ENCODE peak calls at places on chromosome 4, in eight cellular contexts. D is spleen, W is suprapubic skin, I is cardiac muscle cell, F is breast epithelium, Q is fibroblast of pulmonary artery, G is GM12865, Y is esophagus muscularis mucosa. P is an unnamed sample.

GRCh38 chr4:20367446-20367845 is 115.7 kb downstream of the SLIT2 start:
- DNase-seq in D (no peak), W (no peak), I (no peak), F (no peak), Q (no peak), G (no peak), Y (no peak), P (no peak)

GRCh38 chr4:87632469-87632868 is 17.6 kb upstream of the DMP1 start:
- DNase-seq in D (no peak), W (no peak), I (peak), F (no peak), Q (peak), G (no peak), Y (no peak), P (no peak)

GRCh38 chr4:84847978-84848377 is 118.5 kb downstream of the WDFY3 start:
- DNase-seq in D (no peak), W (no peak), I (no peak), F (no peak), Q (no peak), G (no peak), Y (no peak), P (no peak)

GRCh38 chr4:39994356-39994755 is 16.6 kb upstream of the PDS5A start:
- DNase-seq in D (no peak), W (no peak), I (no peak), F (no peak), Q (no peak), G (no peak), Y (no peak), P (no peak)

GRCh38 chr4:55127521-55127920 is 2.1 kb upstream of the KDR start:
- DNase-seq in D (no peak), W (no peak), I (peak), F (no peak), Q (peak), G (no peak), Y (no peak), P (no peak)

GRCh38 chr4:54626113-54626512 is 31.6 kb upstream of the KIT start:
- DNase-seq in D (no peak), W (no peak), I (no peak), F (peak), Q (no peak), G (no peak), Y (no peak), P (no peak)

GRCh38 chr4:3257691-3258482 is 8.9 kb downstream of the MSANTD1 start:
- DNase-seq in D (peak), W (no peak), I (no peak), F (no peak), Q (peak), G (peak), Y (no peak), P (no peak)

GRCh38 chr4:1307951-1308735 is 18.5 kb downstream of the MAEA start:
- DNase-seq in D (peak), W (no peak), I (no peak), F (no peak), Q (no peak), G (no peak), Y (no peak), P (no peak)

GRCh38 chr4:84503495-84504437 is 4.7 kb upstream of the NKX6-1 start:
- DNase-seq in D (no peak), W (no peak), I (peak), F (no peak), Q (peak), G (peak), Y (no peak), P (peak)

GRCh38 chr4:181140037-181140603 is 1103.1 kb upstream of the TENM3 start:
- DNase-seq in D (no peak), W (no peak), I (no peak), F (no peak), Q (no peak), G (no peak), Y (peak), P (no peak)

GRCh38 chr4:140302151-140302859 is 71.1 kb upstream of the SCOC start:
- DNase-seq in D (no peak), W (no peak), I (no peak), F (no peak), Q (no peak), G (no peak), Y (no peak), P (no peak)

GRCh38 chr4:87017580-87018061 is 82.8 kb downstream of the AFF1 start:
- DNase-seq in D (no peak), W (no peak), I (peak), F (no peak), Q (peak), G (no peak), Y (no peak), P (no peak)

GRCh38 chr4:24557036-24558022 is 27.0 kb downstream of the DHX15 start:
- DNase-seq in D (no peak), W (no peak), I (peak), F (no peak), Q (no peak), G (no peak), Y (no peak), P (no peak)

GRCh38 chr4:68368566-68369473 is 18.9 kb upstream of the YTHDC1 start:
- DNase-seq in D (no peak), W (no peak), I (peak), F (no peak), Q (peak), G (no peak), Y (no peak), P (no peak)

GRCh38 chr4:183430317-183430986 is 14.0 kb upstream of the CDKN2AIP start:
- DNase-seq in D (peak), W (no peak), I (no peak), F (no peak), Q (peak), G (no peak), Y (no peak), P (no peak)

GRCh38 chr4:140395668-140396067 is 22.2 kb downstream of the SCOC start:
- DNase-seq in D (no peak), W (no peak), I (no peak), F (no peak), Q (no peak), G (no peak), Y (no peak), P (no peak)

GRCh38 chr4:183599690-183600089 is 59.3 kb downstream of the RWDD4 start:
- DNase-seq in D (no peak), W (no peak), I (no peak), F (no peak), Q (no peak), G (peak), Y (no peak), P (no peak)

GRCh38 chr4:169484485-169484884 is 127.9 kb downstream of the NEK1 start:
- DNase-seq in D (no peak), W (no peak), I (peak), F (no peak), Q (peak), G (no peak), Y (no peak), P (no peak)

GRCh38 chr4:89906787-89907521 is 12.3 kb downstream of the MMRN1 start:
- DNase-seq in D (no peak), W (no peak), I (no peak), F (no peak), Q (no peak), G (no peak), Y (no peak), P (no peak)

GRCh38 chr4:183182873-183183725 is 84.0 kb downstream of the WWC2 start:
- DNase-seq in D (no peak), W (no peak), I (peak), F (no peak), Q (peak), G (peak), Y (no peak), P (no peak)

GRCh38 chr4:126630171-126630570 is 1002.6 kb upstream of the INTU start:
- DNase-seq in D (no peak), W (no peak), I (peak), F (no peak), Q (peak), G (no peak), Y (no peak), P (no peak)

GRCh38 chr4:7356667-7357295 is 77.9 kb downstream of the PSAPL1 start:
- DNase-seq in D (no peak), W (no peak), I (no peak), F (no peak), Q (no peak), G (no peak), Y (no peak), P (no peak)

GRCh38 chr4:90025248-90025647 is 101.9 kb upstream of the CCSER1 start:
- DNase-seq in D (no peak), W (no peak), I (peak), F (no peak), Q (peak), G (peak), Y (no peak), P (no peak)

DNA sequence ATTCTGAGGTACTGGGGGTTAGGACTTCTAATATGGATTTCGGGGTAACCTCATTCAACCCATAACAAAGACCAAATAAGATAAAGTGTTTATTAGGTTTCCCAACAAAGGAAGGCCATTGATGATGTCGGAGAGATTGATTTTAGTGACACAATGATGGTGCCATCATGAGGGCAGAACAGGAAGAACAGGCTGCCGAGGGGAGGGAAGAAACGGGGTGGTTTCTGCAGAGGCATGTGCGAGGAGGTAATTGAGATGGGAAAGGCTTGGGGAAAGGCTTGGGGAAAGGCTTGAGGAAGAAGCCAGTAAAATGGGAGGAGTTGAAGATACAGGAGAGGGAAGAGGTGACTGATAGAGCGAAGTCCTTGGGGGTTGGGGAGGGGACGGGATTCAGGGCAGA is 6.2 kb downstream of the HPSE start:
- DNase-seq in D (no peak), W (no peak), I (peak), F (no peak), Q (no peak), G (no peak), Y (no peak), P (no peak)
- TF ChIP-seq CTCF in D (no peak), W (no peak), I (peak), F (no peak), Q (peak), G (no peak), Y (no peak), P (no peak)

GRCh38 chr4:118740869-118741268 is 55.7 kb downstream of the METTL14 start:
- DNase-seq in D (no peak), W (no peak), I (peak), F (no peak), Q (peak), G (no peak), Y (no peak), P (no peak)
- TF ChIP-seq CTCF in D (peak), W (no peak), I (peak), F (peak), Q (peak), G (peak), Y (peak), P (no peak)

DNA sequence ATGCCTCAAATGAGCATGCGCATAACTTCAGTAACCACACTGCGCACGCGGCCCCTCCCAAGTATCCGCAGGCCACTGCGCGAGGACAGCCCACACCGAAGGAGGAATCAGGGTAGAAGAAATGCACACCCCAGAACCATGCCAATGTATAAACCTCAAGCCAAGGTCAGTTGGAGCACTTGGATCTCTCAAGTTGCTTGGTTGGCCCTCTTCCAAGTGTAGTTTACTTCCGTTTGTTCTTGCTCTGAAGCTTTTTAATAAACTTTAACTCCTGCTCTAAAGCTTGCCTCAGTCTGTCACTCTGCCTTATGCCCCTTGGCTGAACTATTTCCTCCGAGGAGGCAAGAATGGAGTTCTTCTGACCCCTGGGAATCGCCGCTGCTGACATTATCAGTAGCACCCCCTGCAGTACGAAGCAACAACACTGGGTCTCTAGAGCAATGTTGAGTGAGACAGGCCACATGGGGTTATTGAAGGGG is 22.0 kb upstream of the SPINK2 start:
- DNase-seq in D (peak), W (no peak), I (peak), F (no peak), Q (peak), G (no peak), Y (no peak), P (no peak)
- TF ChIP-seq CTCF in D (no peak), W (no peak), I (peak), F (no peak), Q (no peak), G (no peak), Y (no peak), P (no peak)

DNA sequence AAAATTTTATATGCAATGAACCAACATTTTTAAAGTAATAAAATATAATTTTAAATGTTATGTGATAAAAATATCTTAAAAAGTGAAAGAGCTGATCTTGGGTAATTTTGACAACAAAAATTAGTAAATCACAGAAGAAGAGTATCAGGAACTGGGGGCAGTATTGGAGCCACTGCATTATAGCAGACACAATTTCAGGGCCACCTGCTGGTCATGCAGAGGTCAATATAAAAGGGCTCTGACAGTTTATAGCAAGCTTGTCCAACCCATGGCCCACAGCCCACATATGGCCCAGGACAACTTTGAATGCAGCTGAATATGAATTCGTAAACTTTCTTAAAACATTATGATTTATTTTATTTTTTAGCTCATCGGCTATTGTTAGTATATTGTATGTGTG is 13.0 kb upstream of the LEF1 start:
- DNase-seq in D (no peak), W (no peak), I (no peak), F (no peak), Q (no peak), G (peak), Y (no peak), P (no peak)
- TF ChIP-seq CTCF in D (no peak), W (no peak), I (no peak), F (no peak), Q (no peak), G (peak), Y (no peak), P (peak)

DNA sequence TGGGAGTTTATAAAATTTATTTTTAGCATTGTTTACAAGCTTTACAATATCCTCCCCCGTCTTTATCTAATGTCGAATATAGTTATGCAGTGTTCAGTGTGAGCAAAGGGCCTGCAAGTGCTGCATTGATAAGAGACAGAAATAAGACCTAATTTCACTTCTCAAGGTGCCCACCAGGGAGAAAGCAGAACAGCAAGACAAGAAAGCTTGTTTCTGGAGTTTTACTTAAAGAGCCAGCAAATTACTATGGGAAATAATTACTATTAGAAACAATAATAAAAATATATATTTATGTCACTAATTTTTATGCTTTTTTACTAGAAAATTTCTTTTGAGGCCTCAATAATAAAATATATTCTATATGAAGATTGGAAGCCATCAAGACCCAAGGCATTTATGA is 2677.7 kb downstream of the ARAP2 start:
- DNase-seq in D (no peak), W (no peak), I (peak), F (no peak), Q (no peak), G (no peak), Y (no peak), P (no peak)
- TF ChIP-seq CTCF in D (no peak), W (no peak), I (no peak), F (no peak), Q (no peak), G (no peak), Y (no peak), P (no peak)

GRCh38 chr4:95660719-95661118 is 111.9 kb upstream of the UNC5C start:
- DNase-seq in D (no peak), W (no peak), I (no peak), F (no peak), Q (no peak), G (no peak), Y (no peak), P (no peak)
- TF ChIP-seq CTCF in D (no peak), W (no peak), I (no peak), F (no peak), Q (no peak), G (no peak), Y (no peak), P (no peak)